ENCODE peak calls at places on chromosome 17, in nine cellular contexts. K, Q, W, Y, O, U, Z, S and L are unnamed samples.
A peak's percentile ranks its signal among the peaks of the same experiment; 100 is the strongest.

GRCh38 chr17:68740555-68741447 is 139.6 kb upstream of the FAM20A start:
- DNase-seq in K (no peak), Q (no peak), W (no peak), Y (peak; percentile 8), O (no peak), U (no peak), Z (no peak), S (no peak), L (no peak)

GRCh38 chr17:48261297-48261880 is 153.8 kb downstream of the SNX11 start:
- DNase-seq in K (peak; percentile 39), Q (no peak), W (peak; percentile 65), Y (peak; percentile 40), O (peak; percentile 81), U (peak; percentile 17), Z (peak; percentile 20), S (no peak), L (peak; percentile 75)

GRCh38 chr17:69870091-69870530 is 204.9 kb upstream of the KCNJ16 start:
- DNase-seq in K (peak; percentile 76), Q (no peak), W (no peak), Y (no peak), O (no peak), U (peak; percentile 68), Z (no peak), S (peak; percentile 19), L (peak; percentile 79)

GRCh38 chr17:28193241-28193640 is 125.8 kb upstream of the TMEM97 start:
- DNase-seq in K (no peak), Q (no peak), W (peak; percentile 27), Y (no peak), O (no peak), U (no peak), Z (no peak), S (no peak), L (no peak)

GRCh38 chr17:45228985-45229517 is 7.4 kb downstream of the FMNL1 start:
- DNase-seq in K (peak; percentile 97), Q (peak; percentile 64), W (peak; percentile 76), Y (peak; percentile 90), O (no peak), U (peak; percentile 90), Z (peak; percentile 96), S (peak; percentile 96), L (no peak)

GRCh38 chr17:61504697-61505096 is 52.5 kb downstream of the TBX4 start:
- DNase-seq in K (peak; percentile 51), Q (no peak), W (no peak), Y (peak; percentile 81), O (no peak), U (peak; percentile 90), Z (no peak), S (peak; percentile 72), L (peak; percentile 12)

GRCh38 chr17:16915752-16916556 is 56.0 kb downstream of the TNFRSF13B start:
- DNase-seq in K (peak; percentile 86), Q (no peak), W (peak; percentile 68), Y (peak; percentile 25), O (peak; percentile 25), U (peak; percentile 40), Z (peak; percentile 57), S (peak; percentile 40), L (peak; percentile 33)

GRCh38 chr17:3972281-3972731 is 8.1 kb upstream of the ATP2A3 start:
- DNase-seq in K (no peak), Q (no peak), W (no peak), Y (no peak), O (no peak), U (no peak), Z (no peak), S (no peak), L (no peak)

GRCh38 chr17:58341861-58342475 is 10.0 kb downstream of the SUPT4H1 start:
- DNase-seq in K (no peak), Q (no peak), W (no peak), Y (no peak), O (no peak), U (no peak), Z (peak; percentile 30), S (no peak), L (no peak)

GRCh38 chr17:1026599-1026975 is 29.7 kb downstream of the TIMM22 start:
- DNase-seq in K (no peak), Q (no peak), W (no peak), Y (no peak), O (no peak), U (no peak), Z (no peak), S (no peak), L (no peak)

GRCh38 chr17:34071891-34072420 is 183.1 kb upstream of the CCL2 start:
- DNase-seq in K (no peak), Q (no peak), W (no peak), Y (no peak), O (no peak), U (no peak), Z (no peak), S (no peak), L (no peak)

GRCh38 chr17:14304876-14305636 is 4.2 kb downstream of the HS3ST3B1 start:
- DNase-seq in K (no peak), Q (no peak), W (no peak), Y (no peak), O (no peak), U (no peak), Z (no peak), S (no peak), L (no peak)

GRCh38 chr17:859461-860195 is 77.5 kb downstream of the MRM3 start:
- DNase-seq in K (no peak), Q (no peak), W (no peak), Y (no peak), O (no peak), U (no peak), Z (no peak), S (peak; percentile 13), L (no peak)

GRCh38 chr17:6496116-6496481 is 51.8 kb downstream of the PIMREG start:
- DNase-seq in K (no peak), Q (no peak), W (no peak), Y (no peak), O (peak; percentile 84), U (no peak), Z (peak; percentile 14), S (no peak), L (no peak)

GRCh38 chr17:33896309-33896708 is 358.8 kb upstream of the CCL2 start:
- DNase-seq in K (no peak), Q (no peak), W (no peak), Y (no peak), O (no peak), U (no peak), Z (no peak), S (no peak), L (no peak)

GRCh38 chr17:5557485-5557884 is 26.8 kb downstream of the NLRP1 start:
- DNase-seq in K (peak; percentile 58), Q (no peak), W (no peak), Y (no peak), O (no peak), U (peak; percentile 67), Z (no peak), S (peak; percentile 59), L (no peak)

GRCh38 chr17:75152971-75153853 is 1.1 kb downstream of the JPT1 start:
- DNase-seq in K (no peak), Q (no peak), W (peak; percentile 80), Y (no peak), O (no peak), U (no peak), Z (peak; percentile 36), S (peak; percentile 24), L (no peak)

GRCh38 chr17:21125862-21126261 is 902 bp upstream of the DHRS7B start:
- DNase-seq in K (no peak), Q (peak; percentile 39), W (no peak), Y (no peak), O (no peak), U (no peak), Z (peak; percentile 45), S (no peak), L (no peak)

GRCh38 chr17:81416612-81417011 is 21.4 kb downstream of the BAHCC1 start:
- DNase-seq in K (no peak), Q (no peak), W (peak; percentile 24), Y (no peak), O (no peak), U (no peak), Z (no peak), S (no peak), L (no peak)

GRCh38 chr17:31439716-31440115 is 48.2 kb downstream of the RAB11FIP4 start:
- DNase-seq in K (no peak), Q (no peak), W (no peak), Y (no peak), O (no peak), U (no peak), Z (no peak), S (no peak), L (no peak)

GRCh38 chr17:58327363-58328194 is 1.0 kb downstream of the TSPOAP1 start:
- DNase-seq in K (no peak), Q (no peak), W (no peak), Y (no peak), O (no peak), U (no peak), Z (no peak), S (no peak), L (no peak)

GRCh38 chr17:17575360-17576251 is 15.9 kb downstream of the PEMT start:
- DNase-seq in K (no peak), Q (no peak), W (no peak), Y (no peak), O (no peak), U (peak; percentile 55), Z (no peak), S (no peak), L (no peak)

GRCh38 chr17:58630883-58631522 is 60.8 kb downstream of the TEX14 start:
- DNase-seq in K (no peak), Q (no peak), W (peak; percentile 26), Y (no peak), O (peak; percentile 50), U (no peak), Z (peak; percentile 38), S (no peak), L (no peak)

GRCh38 chr17:37506678-37507077 is 17.0 kb downstream of the DUSP14 start:
- DNase-seq in K (no peak), Q (no peak), W (no peak), Y (no peak), O (no peak), U (no peak), Z (peak; percentile 22), S (peak; percentile 43), L (no peak)